ENCODE peak calls at places on chromosomes 12 and 14, in four cellular contexts. One of them, this sample, is unnamed.

GRCh38 chr12:31216479-31216878 is 109.5 kb downstream of the SINHCAF start:
- DNase-seq in Peyer's patch: no peak
- DNase-seq in ovary: no peak
- DNase-seq in spleen: no peak
- DNase-seq in this sample: no peak

GRCh38 chr12:123113038-123113437 is 37.9 kb downstream of the PITPNM2 start:
- DNase-seq in Peyer's patch: no peak
- DNase-seq in ovary: no peak
- DNase-seq in spleen: no peak
- DNase-seq in this sample: no peak

GRCh38 chr12:120100630-120101029 is 15.9 kb downstream of the RAB35 start:
- DNase-seq in spleen: no peak
- DNase-seq in ovary: peak; percentile 83
- DNase-seq in Peyer's patch: no peak
- DNase-seq in this sample: no peak

GRCh38 chr12:91109148-91109564 is 2.1 kb downstream of the LUM start:
- DNase-seq in Peyer's patch: peak; percentile 84
- DNase-seq in spleen: no peak
- DNase-seq in ovary: peak; percentile 79
- DNase-seq in this sample: no peak

GRCh38 chr12:119102714-119103113 is 76.0 kb upstream of the HSPB8 start:
- DNase-seq in spleen: no peak
- DNase-seq in Peyer's patch: no peak
- DNase-seq in ovary: no peak
- DNase-seq in this sample: no peak

GRCh38 chr14:27049611-27050172 is 451.9 kb upstream of the NOVA1 start:
- DNase-seq in Peyer's patch: no peak
- DNase-seq in ovary: no peak
- DNase-seq in spleen: no peak
- DNase-seq in this sample: no peak

GRCh38 chr14:52949249-52949648 is 1.6 kb downstream of the FERMT2 start:
- DNase-seq in ovary: no peak
- DNase-seq in Peyer's patch: no peak
- DNase-seq in spleen: no peak
- DNase-seq in this sample: no peak

GRCh38 chr12:100795193-100796179 is 910 bp downstream of the ANO4 start:
- DNase-seq in ovary: no peak
- DNase-seq in spleen: no peak
- DNase-seq in Peyer's patch: no peak
- DNase-seq in this sample: no peak

GRCh38 chr14:63677891-63678379 is 36.3 kb upstream of the WDR89 start:
- DNase-seq in spleen: no peak
- DNase-seq in ovary: no peak
- DNase-seq in Peyer's patch: peak; percentile 21
- DNase-seq in this sample: no peak

GRCh38 chr14:96125536-96125935 is 79.1 kb upstream of the BDKRB2 start:
- DNase-seq in spleen: no peak
- DNase-seq in Peyer's patch: no peak
- DNase-seq in ovary: no peak
- DNase-seq in this sample: no peak

GRCh38 chr12:5262450-5262849 is 169.5 kb upstream of the NTF3 start:
- DNase-seq in spleen: no peak
- DNase-seq in Peyer's patch: no peak
- DNase-seq in ovary: no peak
- DNase-seq in this sample: no peak

GRCh38 chr12:124479680-124480468 is 87.5 kb downstream of the NCOR2 start:
- DNase-seq in Peyer's patch: peak; percentile 62
- DNase-seq in spleen: peak; percentile 77
- DNase-seq in ovary: no peak
- DNase-seq in this sample: no peak

GRCh38 chr12:118526255-118527095 is 150.1 kb downstream of the SUDS3 start:
- DNase-seq in Peyer's patch: no peak
- DNase-seq in ovary: peak; percentile 44
- DNase-seq in spleen: no peak
- DNase-seq in this sample: no peak

GRCh38 chr12:26744697-26745440 is 88.1 kb downstream of the ITPR2 start:
- DNase-seq in ovary: no peak
- DNase-seq in spleen: no peak
- DNase-seq in Peyer's patch: no peak
- DNase-seq in this sample: no peak

GRCh38 chr12:6530576-6531260 is 3.6 kb upstream of the GAPDH start:
- DNase-seq in ovary: no peak
- DNase-seq in spleen: no peak
- DNase-seq in Peyer's patch: no peak
- DNase-seq in this sample: no peak

GRCh38 chr12:96890331-96890730 is 16.7 kb upstream of the NEDD1 start:
- DNase-seq in ovary: no peak
- DNase-seq in Peyer's patch: no peak
- DNase-seq in spleen: no peak
- DNase-seq in this sample: no peak

GRCh38 chr14:50521912-50522341 is 10.4 kb downstream of the MAP4K5 start:
- DNase-seq in Peyer's patch: no peak
- DNase-seq in ovary: no peak
- DNase-seq in spleen: no peak
- DNase-seq in this sample: no peak

GRCh38 chr12:80364056-80364455 is 80.0 kb upstream of the PTPRQ start:
- DNase-seq in spleen: no peak
- DNase-seq in Peyer's patch: no peak
- DNase-seq in ovary: no peak
- DNase-seq in this sample: no peak

GRCh38 chr12:105948331-105948730 is 190.4 kb downstream of the NUAK1 start:
- DNase-seq in Peyer's patch: no peak
- DNase-seq in ovary: no peak
- DNase-seq in spleen: no peak
- DNase-seq in this sample: no peak

GRCh38 chr14:99540196-99541032 is 59.2 kb downstream of the CCNK start:
- DNase-seq in ovary: no peak
- DNase-seq in spleen: no peak
- DNase-seq in Peyer's patch: no peak
- DNase-seq in this sample: no peak

GRCh38 chr14:64293976-64294671 is at the start of gene ESR2:
- DNase-seq in Peyer's patch: peak; percentile 75
- DNase-seq in ovary: peak; percentile 73
- DNase-seq in spleen: peak; percentile 84
- DNase-seq in this sample: peak; percentile 27

GRCh38 chr12:1122803-1123202 is 131.8 kb downstream of the ERC1 start:
- DNase-seq in ovary: no peak
- DNase-seq in Peyer's patch: no peak
- DNase-seq in spleen: no peak
- DNase-seq in this sample: peak; percentile 6

GRCh38 chr14:103404920-103405319 is 19.7 kb downstream of the MARK3 start:
- DNase-seq in Peyer's patch: no peak
- DNase-seq in spleen: no peak
- DNase-seq in ovary: peak; percentile 60
- DNase-seq in this sample: no peak

GRCh38 chr12:128792398-128792797 is 31.4 kb downstream of the SLC15A4 start:
- DNase-seq in spleen: peak; percentile 68
- DNase-seq in ovary: no peak
- DNase-seq in Peyer's patch: no peak
- DNase-seq in this sample: no peak

GRCh38 chr12:107415066-107415465 is 270.5 kb upstream of the PWP1 start:
- DNase-seq in spleen: no peak
- DNase-seq in Peyer's patch: no peak
- DNase-seq in ovary: no peak
- DNase-seq in this sample: no peak

GRCh38 chr12:115013668-115014072 is 329.7 kb upstream of the TBX3 start:
- DNase-seq in spleen: no peak
- DNase-seq in Peyer's patch: no peak
- DNase-seq in ovary: peak; percentile 66
- DNase-seq in this sample: no peak

GRCh38 chr12:2623472-2623871 is 171.3 kb upstream of the FKBP4 start:
- DNase-seq in ovary: no peak
- DNase-seq in spleen: no peak
- DNase-seq in Peyer's patch: no peak
- DNase-seq in this sample: no peak

GRCh38 chr14:75430526-75430925 is 2.7 kb downstream of the JDP2 start:
- DNase-seq in ovary: peak; percentile 66
- DNase-seq in Peyer's patch: no peak
- DNase-seq in spleen: no peak
- DNase-seq in this sample: no peak

GRCh38 chr14:75431011-75431410 is 3.2 kb downstream of the JDP2 start:
- DNase-seq in spleen: no peak
- DNase-seq in ovary: no peak
- DNase-seq in Peyer's patch: no peak
- DNase-seq in this sample: no peak

GRCh38 chr14:75430106-75430505 is 2.3 kb downstream of the JDP2 start:
- DNase-seq in spleen: no peak
- DNase-seq in Peyer's patch: no peak
- DNase-seq in ovary: peak; percentile 41
- DNase-seq in this sample: no peak

GRCh38 chr14:75432406-75432805 is 4.6 kb downstream of the JDP2 start:
- DNase-seq in ovary: no peak
- DNase-seq in spleen: no peak
- DNase-seq in Peyer's patch: peak; percentile 86
- DNase-seq in this sample: no peak

DNA sequence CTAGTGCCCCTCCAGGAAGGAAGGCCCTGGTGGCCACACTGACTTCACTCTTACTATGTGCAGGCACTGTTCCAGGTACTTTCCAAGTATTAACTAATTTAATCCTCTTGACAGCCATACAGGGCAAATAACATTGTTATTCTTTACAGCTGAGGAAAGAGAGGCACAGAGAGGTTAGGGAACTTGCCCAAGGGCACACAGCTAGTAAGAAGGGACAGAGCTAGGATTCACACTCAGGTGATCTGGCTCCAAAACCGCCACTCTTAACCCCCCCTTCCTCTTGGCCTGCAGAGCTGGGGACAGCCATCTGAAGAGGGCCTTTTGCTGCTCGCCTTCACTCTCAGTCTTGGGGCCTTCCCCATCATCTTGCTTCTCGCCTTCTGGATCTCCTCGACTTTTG is 4.0 kb downstream of the JDP2 start:
- DNase-seq in ovary: no peak
- DNase-seq in spleen: no peak
- DNase-seq in Peyer's patch: no peak
- DNase-seq in this sample: no peak
- H3K4me1 ChIP-seq in ovary: peaks cover 8% of the 10 kb centered on the region
- H3K4me1 ChIP-seq in spleen: peaks cover 92% of the 10 kb centered on the region
- H3K4me1 ChIP-seq in Peyer's patch: peaks cover 4% of the 10 kb centered on the region
- H3K4me1 ChIP-seq in this sample: no peaks in the 10 kb centered on the region

GRCh38 chr12:45234134-45234865 is 18.4 kb downstream of the ANO6 start:
- DNase-seq in spleen: no peak
- DNase-seq in Peyer's patch: no peak
- DNase-seq in ovary: peak; percentile 52
- DNase-seq in this sample: no peak

GRCh38 chr12:45232146-45232731 is 16.3 kb downstream of the ANO6 start:
- DNase-seq in Peyer's patch: no peak
- DNase-seq in ovary: no peak
- DNase-seq in spleen: no peak
- DNase-seq in this sample: no peak

GRCh38 chr12:45232771-45233372 is 17.0 kb downstream of the ANO6 start:
- DNase-seq in ovary: no peak
- DNase-seq in spleen: no peak
- DNase-seq in Peyer's patch: no peak
- DNase-seq in this sample: no peak

GRCh38 chr12:45231515-45232145 is 15.7 kb downstream of the ANO6 start:
- DNase-seq in ovary: no peak
- DNase-seq in spleen: no peak
- DNase-seq in Peyer's patch: no peak
- DNase-seq in this sample: no peak

GRCh38 chr12:45235087-45236025 is 19.5 kb downstream of the ANO6 start:
- DNase-seq in Peyer's patch: no peak
- DNase-seq in ovary: peak; percentile 41
- DNase-seq in spleen: no peak
- DNase-seq in this sample: no peak
- H3K4me1 ChIP-seq in Peyer's patch: peaks cover 6% of the 10 kb centered on the region
- H3K4me1 ChIP-seq in ovary: peaks cover 16% of the 10 kb centered on the region
- H3K4me1 ChIP-seq in spleen: peaks cover 40% of the 10 kb centered on the region
- H3K4me1 ChIP-seq in this sample: peaks cover 5% of the 10 kb centered on the region

DNA sequence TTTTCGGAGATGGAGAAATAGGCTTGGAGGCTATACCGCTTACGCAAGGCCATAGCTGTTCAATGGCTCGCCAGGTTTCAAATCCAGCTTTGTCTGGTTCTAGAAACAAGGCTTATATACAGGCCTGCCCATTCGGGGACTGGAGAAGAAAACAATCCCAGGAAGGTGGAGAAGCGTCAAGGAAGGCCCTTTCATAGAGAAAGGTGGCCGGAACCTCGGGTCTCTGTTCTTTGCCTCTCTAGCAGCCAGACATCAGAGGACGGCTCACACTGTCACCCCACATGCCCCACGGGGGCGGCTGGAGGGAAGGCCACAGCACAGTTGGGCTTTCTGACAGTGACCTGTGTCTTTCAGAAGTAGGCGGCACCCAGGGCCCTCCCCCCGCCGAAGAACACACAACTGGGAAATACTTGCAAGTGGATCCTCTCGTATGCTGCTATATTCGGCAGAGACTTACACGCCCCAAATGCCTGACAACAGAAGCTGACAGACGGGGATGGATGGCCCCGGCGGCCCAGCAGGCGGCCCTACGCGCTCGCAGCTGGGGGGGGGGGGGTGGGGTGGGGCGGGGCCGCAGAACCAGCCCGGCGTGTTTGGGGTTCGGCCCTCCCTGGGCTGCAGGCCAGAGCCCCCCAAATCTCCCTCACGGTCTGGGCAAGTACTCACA is 4.5 kb upstream of the SETD1B start:
- DNase-seq in Peyer's patch: peak; percentile 83
- DNase-seq in spleen: peak; percentile 89
- DNase-seq in ovary: no peak
- DNase-seq in this sample: peak; percentile 69
- H3K4me1 ChIP-seq in Peyer's patch: peaks cover 4% of the 10 kb centered on the region
- H3K4me1 ChIP-seq in spleen: peaks cover 70% of the 10 kb centered on the region
- H3K4me1 ChIP-seq in ovary: peaks cover 21% of the 10 kb centered on the region
- H3K4me1 ChIP-seq in this sample: peaks cover 32% of the 10 kb centered on the region

GRCh38 chr12:51910168-51910567 is 2.9 kb downstream of the ACVRL1 start:
- DNase-seq in ovary: no peak
- DNase-seq in Peyer's patch: peak; percentile 32
- DNase-seq in spleen: no peak
- DNase-seq in this sample: no peak

GRCh38 chr12:51910691-51911090 is 3.4 kb downstream of the ACVRL1 start:
- DNase-seq in ovary: peak; percentile 11
- DNase-seq in Peyer's patch: peak; percentile 36
- DNase-seq in spleen: no peak
- DNase-seq in this sample: no peak

GRCh38 chr12:51913071-51914033 is 6.0 kb downstream of the ACVRL1 start:
- DNase-seq in ovary: peak; percentile 24
- DNase-seq in Peyer's patch: peak; percentile 42
- DNase-seq in spleen: no peak
- DNase-seq in this sample: no peak

GRCh38 chr12:51911788-51912711 is 4.7 kb downstream of the ACVRL1 start:
- DNase-seq in spleen: no peak
- DNase-seq in ovary: peak; percentile 35
- DNase-seq in Peyer's patch: peak; percentile 51
- DNase-seq in this sample: no peak

GRCh38 chr12:51911307-51911706 is 4.0 kb downstream of the ACVRL1 start:
- DNase-seq in spleen: no peak
- DNase-seq in ovary: peak; percentile 5
- DNase-seq in Peyer's patch: peak; percentile 45
- DNase-seq in this sample: no peak
- H3K4me1 ChIP-seq in spleen: peaks cover 84% of the 10 kb centered on the region
- H3K4me1 ChIP-seq in ovary: no peaks in the 10 kb centered on the region
- H3K4me1 ChIP-seq in Peyer's patch: no peaks in the 10 kb centered on the region
- H3K4me1 ChIP-seq in this sample: no peaks in the 10 kb centered on the region